ENCODE peak calls at places on chromosomes 4 and X, in ten cellular contexts. H is A549; P is aorta; V is RWPE1; W is body of pancreas; J is H9; R is thoracic aorta; G is naive thymus-derived CD4-positive, alpha-beta T cell; A is uterus; U is heart left ventricle. K is an unnamed sample.

GRCh38 chr4:105996845-105997244 is 101.6 kb downstream of the NPNT start:
- DNase-seq in H (no peak), P (no peak), V (no peak), W (no peak), J (no peak), R (no peak), G (no peak), A (no peak), U (no peak), K (no peak)

GRCh38 chrX:56796641-56797395 is 67.8 kb downstream of the NBDY start:
- DNase-seq in H (no peak), P (no peak), V (no peak), W (no peak), J (no peak), R (no peak), G (no peak), A (no peak), U (no peak), K (no peak)

GRCh38 chr4:113162089-113162488 is 112.6 kb downstream of the ANK2 start:
- DNase-seq in H (no peak), P (no peak), V (no peak), W (no peak), J (no peak), R (no peak), G (no peak), A (no peak), U (no peak), K (no peak)

GRCh38 chr4:7043521-7044414 is 596 bp downstream of the TADA2B start:
- DNase-seq in H (peak), P (peak), V (no peak), W (peak), J (no peak), R (no peak), G (peak), A (no peak), U (peak), K (no peak)

GRCh38 chr4:54484361-54484760 is 173.4 kb upstream of the KIT start:
- DNase-seq in H (no peak), P (no peak), V (peak), W (no peak), J (no peak), R (no peak), G (no peak), A (no peak), U (no peak), K (no peak)

GRCh38 chr4:164358400-164358799 is 395.5 kb upstream of the SMIM31 start:
- DNase-seq in H (no peak), P (no peak), V (no peak), W (no peak), J (no peak), R (no peak), G (no peak), A (no peak), U (no peak), K (no peak)

GRCh38 chr4:21451032-21451431 is 497.5 kb downstream of the KCNIP4 start:
- DNase-seq in H (no peak), P (no peak), V (peak), W (no peak), J (no peak), R (no peak), G (no peak), A (no peak), U (no peak), K (no peak)

GRCh38 chr4:77434299-77435092 is 171.1 kb upstream of the CXCL13 start:
- DNase-seq in H (no peak), P (peak), V (no peak), W (peak), J (no peak), R (no peak), G (no peak), A (no peak), U (peak), K (no peak)

GRCh38 chr4:72568959-72569718 is at the start of gene ADAMTS3:
- DNase-seq in H (peak), P (peak), V (peak), W (peak), J (peak), R (no peak), G (no peak), A (peak), U (peak), K (no peak)

GRCh38 chr4:76449824-76450223 is 14.8 kb downstream of the SHROOM3 start:
- DNase-seq in H (no peak), P (no peak), V (no peak), W (no peak), J (no peak), R (no peak), G (no peak), A (no peak), U (no peak), K (no peak)

GRCh38 chr4:8683462-8683861 is 90.9 kb downstream of the CPZ start:
- DNase-seq in H (no peak), P (no peak), V (no peak), W (no peak), J (no peak), R (no peak), G (no peak), A (no peak), U (no peak), K (no peak)

GRCh38 chr4:8664976-8665375 is 72.4 kb downstream of the CPZ start:
- DNase-seq in H (no peak), P (no peak), V (no peak), W (no peak), J (no peak), R (no peak), G (no peak), A (no peak), U (no peak), K (no peak)

GRCh38 chr4:38678078-38678477 is 14.1 kb downstream of the KLF3 start:
- DNase-seq in H (no peak), P (no peak), V (no peak), W (no peak), J (no peak), R (no peak), G (no peak), A (no peak), U (no peak), K (no peak)

GRCh38 chr4:172481802-172482508 is 668.8 kb downstream of the GALNTL6 start:
- DNase-seq in H (no peak), P (peak), V (no peak), W (no peak), J (no peak), R (no peak), G (no peak), A (no peak), U (no peak), K (no peak)

GRCh38 chr4:26020083-26020668 is 106.2 kb downstream of the SMIM20 start:
- DNase-seq in H (no peak), P (no peak), V (peak), W (no peak), J (no peak), R (no peak), G (no peak), A (no peak), U (no peak), K (no peak)

GRCh38 chr4:13933163-13933562 is 305.6 kb upstream of the BOD1L1 start:
- DNase-seq in H (no peak), P (no peak), V (no peak), W (no peak), J (no peak), R (no peak), G (no peak), A (no peak), U (no peak), K (no peak)

GRCh38 chrX:64394874-64395567 is at the start of gene MTMR8:
- DNase-seq in H (peak), P (peak), V (peak), W (peak), J (peak), R (peak), G (peak), A (peak), U (peak), K (peak)

GRCh38 chrX:66110112-66110511 is 53.9 kb upstream of the HEPH start:
- DNase-seq in H (peak), P (no peak), V (peak), W (no peak), J (peak), R (no peak), G (peak), A (no peak), U (no peak), K (no peak)

GRCh38 chr4:184163813-184164212 is 53.9 kb downstream of the ENPP6 start:
- DNase-seq in H (peak), P (no peak), V (peak), W (peak), J (peak), R (no peak), G (no peak), A (no peak), U (peak), K (no peak)

GRCh38 chrX:40152173-40152705 is 54.5 kb upstream of the BCOR start:
- DNase-seq in H (no peak), P (peak), V (no peak), W (no peak), J (peak), R (no peak), G (peak), A (no peak), U (no peak), K (peak)

GRCh38 chrX:48590203-48591103 is 6.8 kb upstream of the WDR13 start:
- DNase-seq in H (no peak), P (no peak), V (no peak), W (no peak), J (no peak), R (no peak), G (no peak), A (no peak), U (no peak), K (no peak)

GRCh38 chrX:68440438-68440837 is 7.1 kb upstream of the OPHN1 start:
- DNase-seq in H (no peak), P (no peak), V (no peak), W (no peak), J (no peak), R (no peak), G (no peak), A (no peak), U (no peak), K (no peak)

GRCh38 chr4:79174855-79175254 is 151.0 kb downstream of the NAA11 start:
- DNase-seq in H (no peak), P (no peak), V (no peak), W (no peak), J (no peak), R (no peak), G (no peak), A (no peak), U (no peak), K (no peak)

GRCh38 chr4:7759221-7759620 is 180.4 kb downstream of the AFAP1 start:
- DNase-seq in H (no peak), P (no peak), V (no peak), W (no peak), J (no peak), R (no peak), G (peak), A (no peak), U (no peak), K (no peak)

GRCh38 chrX:7233632-7234406 is 85.9 kb upstream of the PUDP start:
- DNase-seq in H (no peak), P (no peak), V (no peak), W (no peak), J (no peak), R (no peak), G (no peak), A (no peak), U (no peak), K (no peak)

GRCh38 chr4:78659264-78659663 is 107.7 kb downstream of the ANXA3 start:
- DNase-seq in H (no peak), P (no peak), V (no peak), W (no peak), J (no peak), R (no peak), G (no peak), A (no peak), U (no peak), K (peak)

GRCh38 chr4:73843369-73843768 is 6.9 kb downstream of the CXCL6 start:
- DNase-seq in H (no peak), P (no peak), V (no peak), W (no peak), J (no peak), R (no peak), G (no peak), A (no peak), U (no peak), K (no peak)

GRCh38 chrX:48816014-48816810 is 10.1 kb upstream of the ERAS start:
- DNase-seq in H (no peak), P (peak), V (no peak), W (no peak), J (no peak), R (no peak), G (no peak), A (no peak), U (no peak), K (no peak)

GRCh38 chr4:169030575-169030982 is 20.5 kb upstream of the CBR4 start:
- DNase-seq in H (peak), P (no peak), V (no peak), W (no peak), J (no peak), R (no peak), G (no peak), A (no peak), U (no peak), K (no peak)

GRCh38 chr4:17642404-17642783 is 28.0 kb downstream of the MED28 start:
- DNase-seq in H (no peak), P (no peak), V (no peak), W (no peak), J (no peak), R (no peak), G (no peak), A (no peak), U (no peak), K (no peak)
- H3K27ac ChIP-seq in H (no peak), P (no peak), V (no peak), W (no peak), J (no peak), R (no peak), G (no peak), A (no peak), U (no peak), K (no peak)

GRCh38 chr4:4416981-4417380 is 30.1 kb downstream of the NSG1 start:
- DNase-seq in H (no peak), P (peak), V (no peak), W (no peak), J (peak), R (no peak), G (no peak), A (no peak), U (no peak), K (no peak)
- H3K27ac ChIP-seq in H (no peak), P (no peak), V (no peak), W (no peak), J (no peak), R (no peak), G (no peak), A (no peak), U (no peak), K (no peak)

DNA sequence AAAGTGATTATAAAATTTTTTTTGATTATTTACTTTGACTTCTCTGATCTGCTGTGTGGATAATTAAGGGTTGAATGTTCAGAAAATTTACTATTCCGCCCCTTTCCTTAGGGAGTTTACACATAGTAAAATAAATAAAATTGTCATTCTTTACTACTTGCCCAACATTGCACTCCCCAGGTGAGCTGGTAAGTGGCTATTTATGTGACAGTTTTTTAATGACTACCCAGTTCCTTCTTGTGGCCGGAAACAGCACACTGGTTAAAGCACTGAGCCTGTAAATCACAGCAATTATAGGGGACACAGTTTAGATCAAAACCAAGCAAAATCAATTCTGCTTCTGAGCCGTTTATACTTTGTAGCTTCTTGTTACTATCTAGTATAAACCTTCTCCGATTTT is 158.1 kb downstream of the FHIP1A start:
- DNase-seq in H (no peak), P (no peak), V (no peak), W (no peak), J (no peak), R (no peak), G (no peak), A (no peak), U (no peak), K (no peak)
- H3K27ac ChIP-seq in H (no peak), P (no peak), V (no peak), W (no peak), J (no peak), R (no peak), G (no peak), A (no peak), U (no peak), K (no peak)

GRCh38 chr4:98706200-98706813 is 47.9 kb upstream of the TSPAN5 start:
- DNase-seq in H (no peak), P (no peak), V (no peak), W (no peak), J (no peak), R (no peak), G (peak), A (no peak), U (no peak), K (no peak)
- H3K27ac ChIP-seq in H (no peak), P (no peak), V (no peak), W (no peak), J (no peak), R (no peak), G (no peak), A (no peak), U (no peak), K (no peak)

GRCh38 chr4:159102623-159103405 is at the start of gene RAPGEF2:
- DNase-seq in H (peak), P (peak), V (peak), W (peak), J (peak), R (peak), G (peak), A (peak), U (peak), K (peak)

GRCh38 chr4:159105761-159106243 is 2.9 kb downstream of the RAPGEF2 start:
- DNase-seq in H (no peak), P (no peak), V (no peak), W (peak), J (no peak), R (peak), G (no peak), A (no peak), U (no peak), K (no peak)

GRCh38 chr4:159103406-159104131 is 690 bp downstream of the RAPGEF2 start:
- DNase-seq in H (peak), P (peak), V (peak), W (peak), J (peak), R (peak), G (peak), A (peak), U (peak), K (no peak)

GRCh38 chr4:159106636-159107035 is 3.8 kb downstream of the RAPGEF2 start:
- DNase-seq in H (no peak), P (no peak), V (no peak), W (no peak), J (no peak), R (no peak), G (no peak), A (no peak), U (no peak), K (no peak)

DNA sequence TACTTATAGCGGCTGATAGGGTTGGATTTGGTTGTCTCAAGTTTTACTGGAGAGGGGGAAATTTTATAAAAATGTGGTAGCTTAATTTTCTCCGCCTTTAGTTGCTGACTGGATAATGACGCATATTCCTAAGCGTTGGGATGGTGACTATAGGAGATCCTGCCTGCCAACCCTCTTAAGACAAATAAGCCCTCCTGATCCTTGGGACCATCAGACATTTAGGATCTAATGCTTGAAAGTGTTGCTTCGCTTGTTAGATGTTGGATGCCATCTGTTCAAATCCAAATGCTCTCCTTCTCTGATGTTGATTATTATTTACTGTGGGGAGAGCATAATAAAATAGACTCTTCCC is 2.2 kb downstream of the RAPGEF2 start:
- DNase-seq in H (no peak), P (no peak), V (peak), W (no peak), J (no peak), R (no peak), G (no peak), A (no peak), U (no peak), K (no peak)
- H3K27ac ChIP-seq in H (no peak), P (no peak), V (no peak), W (peak), J (no peak), R (no peak), G (no peak), A (peak), U (peak), K (no peak)

DNA sequence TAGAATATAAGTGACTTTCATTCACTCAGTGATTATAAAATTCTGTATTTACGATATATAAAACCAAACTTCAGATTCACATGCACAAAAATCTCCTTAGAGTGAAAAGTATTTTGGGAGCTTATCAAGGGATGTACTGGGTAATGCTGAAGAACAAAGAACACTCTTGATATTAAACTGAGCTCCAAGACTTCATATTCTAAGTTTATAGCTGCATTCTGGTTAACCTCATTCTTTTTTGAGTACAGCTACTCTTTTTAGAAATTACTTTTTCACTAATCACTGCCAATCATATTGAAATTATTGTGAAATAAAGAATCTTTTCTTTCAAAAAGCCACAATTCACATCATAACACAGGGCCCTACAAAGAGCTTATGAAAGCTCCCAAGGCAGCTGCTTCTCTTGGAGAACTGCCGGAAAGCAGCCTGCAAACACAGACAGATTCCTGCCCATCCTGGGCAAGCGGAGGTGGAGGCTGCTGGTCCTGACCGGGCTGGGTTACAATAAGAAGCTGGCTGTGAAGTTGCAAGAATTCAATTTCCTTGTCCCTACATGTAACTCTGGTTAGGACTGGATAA is 121.4 kb downstream of the RNF150 start:
- DNase-seq in H (no peak), P (no peak), V (no peak), W (no peak), J (no peak), R (no peak), G (no peak), A (no peak), U (peak), K (no peak)
- H3K27ac ChIP-seq in H (no peak), P (no peak), V (no peak), W (no peak), J (no peak), R (no peak), G (no peak), A (no peak), U (peak), K (no peak)

GRCh38 chrX:154446430-154446829 is 2.5 kb downstream of the FAM50A start:
- DNase-seq in H (no peak), P (no peak), V (no peak), W (no peak), J (no peak), R (no peak), G (no peak), A (no peak), U (no peak), K (no peak)

GRCh38 chrX:154444001-154444754 is at the start of gene FAM50A:
- DNase-seq in H (peak), P (peak), V (no peak), W (peak), J (peak), R (no peak), G (peak), A (peak), U (peak), K (peak)

GRCh38 chrX:154445776-154446175 is 1.8 kb downstream of the FAM50A start:
- DNase-seq in H (no peak), P (no peak), V (no peak), W (no peak), J (no peak), R (no peak), G (no peak), A (no peak), U (peak), K (no peak)

GRCh38 chrX:154443479-154443910 is 446 bp upstream of the FAM50A start:
- DNase-seq in H (no peak), P (no peak), V (no peak), W (no peak), J (no peak), R (no peak), G (no peak), A (no peak), U (no peak), K (no peak)

GRCh38 chrX:154444755-154445246 is 860 bp downstream of the FAM50A start:
- DNase-seq in H (no peak), P (no peak), V (no peak), W (no peak), J (no peak), R (no peak), G (no peak), A (no peak), U (peak), K (no peak)
- H3K27ac ChIP-seq in H (peak), P (no peak), V (peak), W (peak), J (no peak), R (peak), G (peak), A (peak), U (peak), K (peak)

DNA sequence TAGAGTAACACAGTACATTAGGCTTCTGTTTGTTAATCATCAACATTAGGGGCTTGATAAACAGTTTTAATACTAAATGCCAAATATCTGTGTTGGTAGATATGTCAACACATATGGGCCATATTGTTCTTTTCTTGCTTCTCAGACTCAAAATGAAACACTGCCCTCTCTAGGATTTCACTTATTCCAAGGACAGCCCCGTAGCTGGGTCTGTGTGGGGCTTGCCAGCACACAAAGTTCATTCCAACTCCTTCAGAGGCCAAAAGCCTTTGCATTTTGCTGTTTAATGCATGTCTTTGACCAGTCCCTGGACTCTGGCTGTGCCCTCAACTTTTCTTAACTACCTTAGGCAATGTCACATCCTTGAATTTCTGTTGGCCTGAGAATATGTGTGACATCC is 102.0 kb upstream of the ZNF827 start:
- DNase-seq in H (no peak), P (no peak), V (no peak), W (no peak), J (no peak), R (no peak), G (no peak), A (no peak), U (no peak), K (no peak)
- H3K27ac ChIP-seq in H (no peak), P (no peak), V (no peak), W (no peak), J (no peak), R (no peak), G (no peak), A (no peak), U (no peak), K (no peak)

K was measured in substantia nigra.